ENCODE peak calls at places on chromosomes 12 and 14, in seven cellular contexts. M is posterior cingulate gyrus; S is fibroblast of lung; L is CD8-positive, alpha-beta memory T cell; J is Daoy; T is LoVo; O is A549. B is an unnamed sample.

GRCh38 chr12:24600996-24601395 is 347.9 kb downstream of the BCAT1 start:
- DNase-seq in T (no peak), L (no peak), J (peak), O (no peak), M (no peak), S (peak), B (no peak)

GRCh38 chr14:22572562-22573058 is 16.4 kb downstream of the DAD1 start:
- DNase-seq in T (no peak), M (no peak), S (no peak), L (no peak), J (no peak), O (peak), B (no peak)

GRCh38 chr14:99408286-99408970 is 72.2 kb downstream of the SETD3 start:
- DNase-seq in O (no peak), J (no peak), S (no peak), M (no peak), T (no peak), L (no peak), B (no peak)

GRCh38 chr12:132566551-132567131 is 43.7 kb downstream of the LRCOL1 start:
- DNase-seq in T (no peak), J (no peak), M (peak), L (no peak), O (no peak), S (no peak), B (no peak)

GRCh38 chr14:79018846-79019245 is 848.7 kb downstream of the NRXN3 start:
- DNase-seq in J (no peak), M (no peak), T (no peak), O (no peak), S (peak), L (no peak), B (no peak)

GRCh38 chr14:67370830-67371229 is 10.7 kb downstream of the EIF2S1 start:
- DNase-seq in T (no peak), O (no peak), L (no peak), J (no peak), S (peak), M (no peak), B (no peak)

GRCh38 chr12:86601550-86602308 is 345.5 kb upstream of the MGAT4C start:
- DNase-seq in O (no peak), T (no peak), J (no peak), M (peak), S (no peak), L (no peak), B (no peak)

GRCh38 chr12:5391638-5392037 is 40.3 kb upstream of the NTF3 start:
- DNase-seq in T (no peak), O (no peak), M (no peak), L (no peak), S (peak), J (peak), B (no peak)

GRCh38 chr12:6312529-6313325 is 2.2 kb downstream of the PLEKHG6 start:
- DNase-seq in L (no peak), O (no peak), S (no peak), T (peak), J (peak), M (peak), B (peak)

GRCh38 chr14:81172353-81172752 is 48.4 kb downstream of the GTF2A1 start:
- DNase-seq in O (no peak), L (no peak), S (no peak), J (no peak), T (no peak), M (no peak), B (no peak)

GRCh38 chr14:36646664-36647416 is 14.8 kb upstream of the PAX9 start:
- DNase-seq in M (no peak), S (no peak), L (no peak), J (peak), T (no peak), O (no peak), B (no peak)

GRCh38 chr12:121626853-121627623 is 708 bp downstream of the ORAI1 start:
- DNase-seq in S (peak), L (peak), T (peak), O (peak), J (peak), M (peak), B (peak)

GRCh38 chr14:49972840-49973239 is 80.0 kb downstream of the ARF6 start:
- DNase-seq in T (peak), L (peak), J (peak), M (no peak), O (peak), S (peak), B (peak)

GRCh38 chr12:68611094-68611818 is 557 bp downstream of the RAP1B start:
- DNase-seq in T (peak), J (peak), L (peak), S (peak), M (peak), O (peak), B (peak)

GRCh38 chr12:117518594-117519270 is 157.3 kb upstream of the NOS1 start:
- DNase-seq in O (no peak), L (no peak), J (peak), S (peak), T (no peak), M (no peak), B (peak)